ENCODE peak calls at places on chromosomes 12 and 14, in seven cellular contexts. Q is psoas muscle; X is activated T-helper 1 cell treated with anti-CD3 and anti-CD28 coated beads, Interleukin-2, amount 50 U/mL, for 16 hours; J is dorsolateral prefrontal cortex; U is GM20000; A is AML-193; M is fibroblast of gingiva. K is an unnamed sample.

GRCh38 chr12:1807489-1807888 is 12.9 kb upstream of the LRTM2 start:
- DNase-seq in X (no peak), M (no peak), A (no peak), Q (peak), J (peak), U (no peak), K (no peak)

GRCh38 chr12:13534645-13535398 is 338.3 kb downstream of the EMP1 start:
- DNase-seq in U (peak), M (peak), Q (peak), A (peak), X (no peak), J (peak), K (peak)

GRCh38 chr14:37526992-37527391 is 68.1 kb downstream of the FOXA1 start:
- DNase-seq in A (no peak), Q (no peak), X (no peak), M (no peak), U (no peak), J (no peak), K (no peak)

GRCh38 chr12:123905319-123905925 is 67.2 kb downstream of the CCDC92 start:
- DNase-seq in M (peak), U (peak), A (peak), J (no peak), X (peak), Q (no peak), K (peak)

GRCh38 chr14:85618978-85619377 is 89.0 kb downstream of the FLRT2 start:
- DNase-seq in U (no peak), J (no peak), A (no peak), M (no peak), Q (no peak), X (no peak), K (no peak)

GRCh38 chr12:43655586-43655985 is 103.0 kb downstream of the PUS7L start:
- DNase-seq in M (peak), A (no peak), J (no peak), X (no peak), U (no peak), Q (no peak), K (no peak)

GRCh38 chr12:104182144-104182543 is 33.4 kb upstream of the TXNRD1 start:
- DNase-seq in A (no peak), X (no peak), M (peak), U (no peak), Q (peak), J (no peak), K (no peak)

GRCh38 chr12:100741084-100741711 is 53.4 kb upstream of the ANO4 start:
- DNase-seq in Q (no peak), X (no peak), A (no peak), U (no peak), M (no peak), J (no peak), K (peak)

GRCh38 chr14:72352012-72352411 is 419.8 kb downstream of the RGS6 start:
- DNase-seq in M (no peak), J (no peak), Q (no peak), A (no peak), X (no peak), U (no peak), K (no peak)

GRCh38 chr12:46579474-46579873 is 206.9 kb upstream of the SLC38A2 start:
- DNase-seq in U (no peak), X (no peak), M (no peak), A (no peak), J (no peak), Q (no peak), K (no peak)

GRCh38 chr14:68627050-68627867 is 165.6 kb downstream of the ZFP36L1 start:
- DNase-seq in M (peak), U (no peak), A (no peak), X (no peak), Q (no peak), J (no peak), K (no peak)

GRCh38 chr12:103924761-103925641 is 5.2 kb upstream of the HSP90B1 start:
- DNase-seq in M (peak), Q (no peak), X (no peak), A (no peak), U (peak), J (no peak), K (peak)

GRCh38 chr12:65699251-65699650 is 125.0 kb upstream of the HMGA2 start:
- DNase-seq in X (no peak), A (peak), M (peak), U (no peak), J (no peak), Q (no peak), K (no peak)

GRCh38 chr14:88078525-88078924 is 73.6 kb downstream of the GPR65 start:
- DNase-seq in U (no peak), X (no peak), Q (no peak), J (no peak), A (no peak), M (no peak), K (no peak)

GRCh38 chr12:39369756-39370155 is 73.2 kb downstream of the KIF21A start:
- DNase-seq in M (no peak), A (no peak), X (no peak), J (no peak), Q (no peak), U (no peak), K (no peak)

GRCh38 chr14:67332468-67332867 is 27.1 kb downstream of the ATP6V1D start:
- DNase-seq in A (no peak), J (no peak), Q (no peak), X (no peak), M (no peak), U (no peak), K (no peak)

GRCh38 chr12:63420206-63420644 is 248.1 kb downstream of the DPY19L2 start:
- DNase-seq in Q (no peak), A (peak), M (peak), U (peak), X (no peak), J (no peak), K (peak)

GRCh38 chr12:121949643-121950397 is 31.4 kb downstream of the CFAP251 start:
- DNase-seq in M (peak), J (no peak), X (no peak), A (no peak), U (no peak), Q (no peak), K (peak)

GRCh38 chr14:50801706-50802105 is 29.3 kb downstream of the NIN start:
- DNase-seq in X (no peak), U (no peak), M (peak), J (no peak), Q (no peak), A (no peak), K (no peak)

GRCh38 chr12:121388421-121388981 is 11.4 kb upstream of the RNF34 start:
- DNase-seq in X (no peak), Q (no peak), U (no peak), A (peak), M (no peak), J (no peak), K (no peak)

GRCh38 chr14:33589334-33589733 is 361.5 kb downstream of the EGLN3 start:
- DNase-seq in J (no peak), A (no peak), U (no peak), Q (no peak), M (peak), X (no peak), K (no peak)

GRCh38 chr12:115224031-115224430 is 540.1 kb upstream of the TBX3 start:
- DNase-seq in X (no peak), U (no peak), A (no peak), M (no peak), Q (no peak), J (no peak), K (no peak)

GRCh38 chr12:46454981-46455380 is 82.4 kb upstream of the SLC38A2 start:
- DNase-seq in Q (no peak), U (no peak), A (no peak), X (no peak), J (no peak), M (no peak), K (no peak)